ENCODE peak calls at places on chromosomes 5 and 9, in ten cellular contexts. P, R, Q, U, V, M, B, Y, E and O are unnamed samples.

GRCh38 chr5:146007973-146008372 is 71.6 kb downstream of the SH3RF2 start:
- DNase-seq in P (no peak), R (no peak), Q (no peak), U (no peak), V (peak; percentile 77), M (no peak), B (no peak), Y (no peak), E (no peak), O (no peak)

GRCh38 chr9:82223442-82223841 is 234.9 kb downstream of the SPATA31D1 start:
- DNase-seq in P (no peak), R (no peak), Q (no peak), U (no peak), V (no peak), M (peak; percentile 70), B (no peak), Y (no peak), E (peak; percentile 11), O (no peak)

GRCh38 chr9:78932849-78933627 is 636.1 kb downstream of the PSAT1 start:
- DNase-seq in P (no peak), R (no peak), Q (no peak), U (no peak), V (no peak), M (peak; percentile 90), B (no peak), Y (no peak), E (peak; percentile 15), O (peak; percentile 93)

GRCh38 chr9:126436545-126437269 is 110.1 kb downstream of the MVB12B start:
- DNase-seq in P (no peak), R (no peak), Q (no peak), U (no peak), V (no peak), M (peak; percentile 68), B (no peak), Y (no peak), E (no peak), O (peak; percentile 17)

GRCh38 chr9:27625751-27626628 is 52.7 kb upstream of the C9orf72 start:
- DNase-seq in P (no peak), R (no peak), Q (no peak), U (no peak), V (no peak), M (peak; percentile 6), B (no peak), Y (no peak), E (no peak), O (peak; percentile 15)

GRCh38 chr5:32859211-32859641 is 148.1 kb downstream of the NPR3 start:
- DNase-seq in P (no peak), R (no peak), Q (no peak), U (no peak), V (no peak), M (peak; percentile 75), B (no peak), Y (no peak), E (no peak), O (no peak)

GRCh38 chr5:181246276-181247050 is 2.8 kb upstream of the RACK1 start:
- DNase-seq in P (peak; percentile 79), R (peak; percentile 64), Q (no peak), U (peak; percentile 92), V (peak; percentile 86), M (peak; percentile 85), B (no peak), Y (peak; percentile 97), E (peak; percentile 54), O (peak; percentile 69)

GRCh38 chr5:10149911-10150310 is 99.8 kb downstream of the ATPSCKMT start:
- DNase-seq in P (no peak), R (no peak), Q (no peak), U (no peak), V (no peak), M (no peak), B (no peak), Y (no peak), E (no peak), O (no peak)

GRCh38 chr9:113543286-113544000 is 79.9 kb downstream of the RGS3 start:
- DNase-seq in P (no peak), R (no peak), Q (no peak), U (no peak), V (no peak), M (no peak), B (no peak), Y (no peak), E (no peak), O (no peak)

GRCh38 chr9:87455407-87455806 is 42.3 kb upstream of the DAPK1 start:
- DNase-seq in P (no peak), R (no peak), Q (no peak), U (no peak), V (no peak), M (no peak), B (no peak), Y (no peak), E (no peak), O (no peak)

GRCh38 chr9:79763861-79764260 is 192.1 kb downstream of the TLE4 start:
- DNase-seq in P (no peak), R (no peak), Q (no peak), U (no peak), V (no peak), M (peak; percentile 42), B (no peak), Y (no peak), E (no peak), O (no peak)

GRCh38 chr5:139639619-139640431 is 8.3 kb upstream of the CXXC5 start:
- DNase-seq in P (no peak), R (no peak), Q (no peak), U (peak; percentile 72), V (no peak), M (peak; percentile 73), B (no peak), Y (no peak), E (no peak), O (peak; percentile 76)

GRCh38 chr9:71928376-71928775 is 16.9 kb downstream of the C9orf85 start:
- DNase-seq in P (no peak), R (no peak), Q (no peak), U (no peak), V (no peak), M (peak; percentile 80), B (no peak), Y (no peak), E (no peak), O (no peak)

GRCh38 chr5:168962323-168962722 is 338.6 kb downstream of the SLIT3 start:
- DNase-seq in P (no peak), R (no peak), Q (no peak), U (no peak), V (no peak), M (no peak), B (no peak), Y (no peak), E (no peak), O (no peak)

GRCh38 chr5:1474183-1474839 is 29.1 kb upstream of the SLC6A3 start:
- DNase-seq in P (no peak), R (no peak), Q (no peak), U (peak; percentile 21), V (no peak), M (no peak), B (no peak), Y (peak; percentile 74), E (no peak), O (no peak)